ENCODE peak calls at places on chromosomes 6 and 20, in eight cellular contexts. E is HCT116, W is iris pigment epithelial cell, H is ACHN, P is substantia nigra, U is HT1080, I is astrocyte of the hippocampus, V is fibroblast of lung. M is an unnamed sample.

GRCh38 chr6:56699066-56699654 is 56.5 kb upstream of the DST start:
- DNase-seq in E (no peak), W (peak), H (peak), P (no peak), U (peak), I (peak), V (peak), M (no peak)

GRCh38 chr6:12987783-12988182 is 271.2 kb downstream of the PHACTR1 start:
- DNase-seq in E (no peak), W (no peak), H (no peak), P (no peak), U (no peak), I (no peak), V (no peak), M (no peak)

GRCh38 chr20:50578778-50579165 is 68.6 kb downstream of the PTPN1 start:
- DNase-seq in E (no peak), W (no peak), H (no peak), P (no peak), U (no peak), I (no peak), V (no peak), M (no peak)

GRCh38 chr20:56362833-56363413 is 4.1 kb downstream of the FAM210B start:
- DNase-seq in E (no peak), W (peak), H (no peak), P (no peak), U (no peak), I (no peak), V (no peak), M (no peak)

GRCh38 chr6:15351631-15352030 is 105.8 kb downstream of the JARID2 start:
- DNase-seq in E (no peak), W (peak), H (no peak), P (no peak), U (peak), I (peak), V (peak), M (no peak)

GRCh38 chr6:112054001-112054400 is at the start of gene CCN6:
- DNase-seq in E (no peak), W (no peak), H (no peak), P (no peak), U (no peak), I (no peak), V (no peak), M (no peak)

GRCh38 chr20:58256307-58256706 is 27.9 kb upstream of the ANKRD60 start:
- DNase-seq in E (no peak), W (no peak), H (no peak), P (no peak), U (no peak), I (no peak), V (no peak), M (no peak)

GRCh38 chr6:167152858-167153257 is 4.9 kb downstream of the GPR31 start:
- DNase-seq in E (no peak), W (no peak), H (no peak), P (no peak), U (no peak), I (no peak), V (no peak), M (no peak)

GRCh38 chr6:89048985-89049384 is 31.6 kb upstream of the PNRC1 start:
- DNase-seq in E (no peak), W (peak), H (no peak), P (no peak), U (peak), I (no peak), V (peak), M (no peak)

GRCh38 chr6:85390775-85391174 is 59.1 kb upstream of the NT5E start:
- DNase-seq in E (no peak), W (peak), H (peak), P (no peak), U (no peak), I (peak), V (peak), M (no peak)

GRCh38 chr6:3355358-3356055 is 96.8 kb downstream of the PSMG4 start:
- DNase-seq in E (no peak), W (peak), H (peak), P (no peak), U (peak), I (peak), V (no peak), M (no peak)

GRCh38 chr20:45860573-45861011 is 3.2 kb downstream of the ZSWIM3 start:
- DNase-seq in E (no peak), W (peak), H (no peak), P (no peak), U (peak), I (peak), V (no peak), M (no peak)

GRCh38 chr6:165034271-165034741 is 275.1 kb downstream of the C6orf118 start:
- DNase-seq in E (no peak), W (no peak), H (no peak), P (no peak), U (no peak), I (no peak), V (no peak), M (no peak)

GRCh38 chr6:55704421-55704820 is 125.4 kb upstream of the HMGCLL1 start:
- DNase-seq in E (no peak), W (peak), H (no peak), P (no peak), U (peak), I (peak), V (peak), M (no peak)